ENCODE peak calls at places on chromosomes 12 and 14, in four cellular contexts. V is GM23248; L is astrocyte of the spinal cord; N is activated naive CD4-positive, alpha-beta T cell. C is an unnamed sample.

GRCh38 chr12:31324116-31324844 is 1.7 kb downstream of the SINHCAF start:
- DNase-seq in V (peak), L (peak), N (peak), C (peak)

GRCh38 chr14:39233680-39234326 is at the start of gene MIA2:
- DNase-seq in V (no peak), L (no peak), N (no peak), C (no peak)

GRCh38 chr12:87127272-87127671 is 871.1 kb upstream of the MGAT4C start:
- DNase-seq in V (peak), L (peak), N (no peak), C (no peak)

GRCh38 chr12:92619026-92619425 is 83.8 kb upstream of the PLEKHG7 start:
- DNase-seq in V (no peak), L (no peak), N (no peak), C (no peak)

GRCh38 chr14:54474232-54474793 is 14.5 kb downstream of the GMFB start:
- DNase-seq in V (no peak), L (peak), N (no peak), C (no peak)

GRCh38 chr12:3320881-3321509 is 170.0 kb upstream of the PRMT8 start:
- DNase-seq in V (no peak), L (no peak), N (no peak), C (no peak)

GRCh38 chr12:129005416-129005815 is 152.1 kb downstream of the GLT1D1 start:
- DNase-seq in V (no peak), L (no peak), N (no peak), C (no peak)

GRCh38 chr14:95490727-95491451 is 25.6 kb downstream of the SYNE3 start:
- DNase-seq in V (peak), L (no peak), N (no peak), C (no peak)

GRCh38 chr12:110744176-110744575 is 1.5 kb upstream of the PPP1CC start:
- DNase-seq in V (peak), L (no peak), N (no peak), C (no peak)

C was measured in activated gamma-delta T cell.